ENCODE peak calls at places on chromosomes 16 and 17, in nine cellular contexts. R is A549, H is HT1080, P is NCI-H82, L is GM19239, M is T-helper 2 cell, G is NCI-H1092 treated with DMSO at 0.1 percent for 48 hours, F is posterior vena cava, S is coronary artery. J is an unnamed sample.

GRCh38 chr17:16450028-16450427 is 34.7 kb downstream of the TRPV2 start:
- DNase-seq in R (no peak), H (no peak), P (no peak), L (no peak), M (no peak), G (no peak), F (no peak), S (no peak), J (no peak)

GRCh38 chr17:27603870-27604794 is 26.9 kb upstream of the LGALS9 start:
- DNase-seq in R (no peak), H (no peak), P (no peak), L (no peak), M (no peak), G (no peak), F (no peak), S (no peak), J (no peak)

GRCh38 chr16:24309222-24309905 is 53.2 kb downstream of the CACNG3 start:
- DNase-seq in R (peak; percentile 63), H (peak; percentile 75), P (no peak), L (no peak), M (no peak), G (no peak), F (no peak), S (no peak), J (no peak)

GRCh38 chr16:28572659-28573510 is 19.2 kb downstream of the SGF29 start:
- DNase-seq in R (no peak), H (no peak), P (no peak), L (no peak), M (no peak), G (no peak), F (no peak), S (no peak), J (no peak)

GRCh38 chr17:10380631-10381408 is 8.0 kb upstream of the MYH13 start:
- DNase-seq in R (no peak), H (no peak), P (no peak), L (no peak), M (no peak), G (no peak), F (no peak), S (no peak), J (no peak)

GRCh38 chr16:20322696-20323095 is 4.6 kb downstream of the GP2 start:
- DNase-seq in R (no peak), H (no peak), P (no peak), L (no peak), M (no peak), G (no peak), F (no peak), S (no peak), J (no peak)

GRCh38 chr16:73214825-73215481 is 167.0 kb upstream of the ZFHX3 start:
- DNase-seq in R (no peak), H (no peak), P (no peak), L (no peak), M (no peak), G (no peak), F (no peak), S (no peak), J (no peak)

GRCh38 chr17:75237100-75238014 is 24.0 kb downstream of the GGA3 start:
- DNase-seq in R (no peak), H (no peak), P (no peak), L (no peak), M (no peak), G (no peak), F (no peak), S (no peak), J (no peak)

GRCh38 chr16:86997058-86997457 is 320.1 kb downstream of the C16orf95 start:
- DNase-seq in R (no peak), H (no peak), P (no peak), L (no peak), M (no peak), G (no peak), F (peak; percentile 45), S (no peak), J (no peak)

GRCh38 chr16:89601906-89602272 is 11.6 kb upstream of the DPEP1 start:
- DNase-seq in R (no peak), H (no peak), P (no peak), L (no peak), M (no peak), G (no peak), F (no peak), S (no peak), J (no peak)

GRCh38 chr16:2385441-2385840 is 43.8 kb upstream of the CCNF start:
- DNase-seq in R (no peak), H (no peak), P (no peak), L (no peak), M (no peak), G (no peak), F (no peak), S (no peak), J (no peak)

GRCh38 chr16:10013364-10013763 is 168.9 kb downstream of the GRIN2A start:
- DNase-seq in R (no peak), H (no peak), P (no peak), L (no peak), M (no peak), G (no peak), F (no peak), S (no peak), J (no peak)

GRCh38 chr17:27294689-27295630 is 1.0 kb downstream of the WSB1 start:
- DNase-seq in R (peak; percentile 92), H (peak; percentile 81), P (peak; percentile 98), L (peak; percentile 22), M (peak; percentile 3), G (peak; percentile 66), F (no peak), S (peak; percentile 84), J (peak; percentile 57)

GRCh38 chr17:3770471-3770870 is 30.5 kb downstream of the ITGAE start:
- DNase-seq in R (no peak), H (no peak), P (no peak), L (peak; percentile 52), M (no peak), G (no peak), F (no peak), S (no peak), J (peak; percentile 28)

GRCh38 chr16:2912330-2913199 is 834 bp downstream of the FLYWCH1 start:
- DNase-seq in R (no peak), H (peak; percentile 36), P (peak; percentile 69), L (no peak), M (no peak), G (no peak), F (peak; percentile 83), S (no peak), J (no peak)

GRCh38 chr16:27972500-27972899 is 91.0 kb downstream of the GSG1L start:
- DNase-seq in R (peak; percentile 72), H (peak; percentile 34), P (peak; percentile 92), L (peak; percentile 45), M (no peak), G (no peak), F (peak; percentile 3), S (no peak), J (no peak)

GRCh38 chr16:62692685-62693084 is 656.4 kb upstream of the CDH8 start:
- DNase-seq in R (no peak), H (no peak), P (no peak), L (no peak), M (no peak), G (no peak), F (no peak), S (no peak), J (no peak)

GRCh38 chr17:35373984-35374765 is 754 bp upstream of the SLFN11 start:
- DNase-seq in R (peak; percentile 38), H (peak; percentile 25), P (no peak), L (peak; percentile 13), M (peak; percentile 21), G (peak; percentile 65), F (peak; percentile 90), S (no peak), J (peak; percentile 57)

GRCh38 chr17:15262291-15263205 is 2.6 kb downstream of the PMP22 start:
- DNase-seq in R (peak; percentile 98), H (peak; percentile 73), P (peak; percentile 26), L (no peak), M (no peak), G (no peak), F (peak; percentile 98), S (peak; percentile 95), J (no peak)

GRCh38 chr17:27878776-27879562 is 14.2 kb downstream of the LYRM9 start:
- DNase-seq in R (no peak), H (no peak), P (peak; percentile 92), L (no peak), M (no peak), G (peak; percentile 11), F (no peak), S (no peak), J (no peak)

GRCh38 chr16:30694926-30695678 is 3.9 kb upstream of the SRCAP start:
- DNase-seq in R (no peak), H (no peak), P (no peak), L (no peak), M (no peak), G (no peak), F (no peak), S (no peak), J (no peak)

GRCh38 chr16:12661656-12662172 is 142.0 kb downstream of the CPPED1 start:
- DNase-seq in R (peak; percentile 23), H (no peak), P (peak; percentile 99), L (no peak), M (no peak), G (no peak), F (no peak), S (no peak), J (peak; percentile 4)

GRCh38 chr16:77963185-77964044 is 58.9 kb upstream of the CLEC3A start:
- DNase-seq in R (no peak), H (no peak), P (no peak), L (no peak), M (no peak), G (no peak), F (no peak), S (no peak), J (no peak)

GRCh38 chr16:20326336-20326735 is 977 bp downstream of the GP2 start:
- DNase-seq in R (no peak), H (no peak), P (no peak), L (no peak), M (no peak), G (no peak), F (no peak), S (no peak), J (no peak)

GRCh38 chr16:17404903-17405691 is 65.7 kb downstream of the XYLT1 start:
- DNase-seq in R (no peak), H (peak; percentile 37), P (no peak), L (no peak), M (no peak), G (peak; percentile 51), F (peak; percentile 95), S (peak; percentile 97), J (no peak)

GRCh38 chr17:64020068-64020766 is at the start of gene ICAM2:
- DNase-seq in R (no peak), H (peak; percentile 22), P (no peak), L (no peak), M (peak; percentile 73), G (peak; percentile 5), F (no peak), S (peak; percentile 74), J (peak; percentile 79)

GRCh38 chr16:21645261-21645721 is 7.1 kb downstream of the IGSF6 start:
- DNase-seq in R (no peak), H (no peak), P (no peak), L (no peak), M (no peak), G (no peak), F (no peak), S (no peak), J (peak; percentile 18)

GRCh38 chr16:73572135-73572534 is 524.2 kb upstream of the ZFHX3 start:
- DNase-seq in R (peak; percentile 5), H (no peak), P (peak; percentile 44), L (no peak), M (no peak), G (no peak), F (no peak), S (no peak), J (no peak)

GRCh38 chr16:81003610-81004460 is 2.9 kb downstream of the CMC2 start:
- DNase-seq in R (no peak), H (no peak), P (no peak), L (no peak), M (no peak), G (no peak), F (no peak), S (no peak), J (no peak)

J was measured in KG1.